ENCODE peak calls at places on chromosomes 13 and 19, in four cellular contexts. F is adrenal gland, K is heart left ventricle, D is transverse colon. X is an unnamed sample.

GRCh38 chr13:67343777-67344176 is 113.6 kb upstream of the PCDH9 start:
- DNase-seq in K (no peak), D (no peak), F (no peak), X (no peak)

GRCh38 chr19:15072930-15073647 is 8.9 kb upstream of the OR1I1 start:
- DNase-seq in K (no peak), F (no peak), D (no peak), X (no peak)

GRCh38 chr13:106348032-106348431 is 187.4 kb downstream of the EFNB2 start:
- DNase-seq in F (no peak), K (no peak), D (no peak), X (no peak)

GRCh38 chr19:49213791-49214190 is 56.2 kb downstream of the TRPM4 start:
- DNase-seq in F (no peak), K (no peak), D (no peak), X (no peak)

GRCh38 chr19:49567722-49568454 is 12.5 kb downstream of the NOSIP start:
- DNase-seq in D (peak), K (no peak), F (no peak), X (no peak)

GRCh38 chr13:48233886-48234488 is 981 bp downstream of the ITM2B start:
- DNase-seq in D (no peak), K (no peak), F (no peak), X (peak)

GRCh38 chr13:66703597-66703996 is 526.5 kb downstream of the PCDH9 start:
- DNase-seq in F (no peak), D (no peak), K (no peak), X (no peak)

GRCh38 chr19:43305642-43306041 is 36.3 kb upstream of the PSG9 start:
- DNase-seq in D (no peak), F (no peak), K (no peak), X (no peak)

GRCh38 chr13:61255035-61255796 is 160.4 kb downstream of the PCDH20 start:
- DNase-seq in K (no peak), F (no peak), D (no peak), X (peak)

GRCh38 chr13:52713894-52714293 is 25.7 kb downstream of the CNMD start:
- DNase-seq in K (peak), F (peak), D (peak), X (no peak)

GRCh38 chr13:24271611-24272451 is 37.5 kb upstream of the C1QTNF9 start:
- DNase-seq in D (peak), K (peak), F (peak), X (peak)

GRCh38 chr13:113935081-113935511 is 38.8 kb downstream of the C13orf46 start:
- DNase-seq in K (peak), F (no peak), D (no peak), X (no peak)

GRCh38 chr13:31625115-31625514 is 114.2 kb upstream of the RXFP2 start:
- DNase-seq in D (no peak), K (no peak), F (no peak), X (no peak)

GRCh38 chr19:14366529-14366928 is 14.7 kb upstream of the ADGRE5 start:
- DNase-seq in K (peak), D (peak), F (peak), X (peak)

GRCh38 chr19:50449236-50449899 is 16.7 kb downstream of the MYBPC2 start:
- DNase-seq in F (no peak), D (no peak), K (no peak), X (no peak)

GRCh38 chr13:23822252-23822824 is 66.9 kb downstream of the MIPEP start:
- DNase-seq in F (no peak), K (no peak), D (no peak), X (no peak)

GRCh38 chr13:21657538-21657937 is 13.3 kb upstream of the FGF9 start:
- DNase-seq in D (no peak), K (no peak), F (no peak), X (peak)

GRCh38 chr19:50065938-50066337 is 40.1 kb downstream of the ZNF473 start:
- DNase-seq in F (no peak), D (no peak), K (no peak), X (no peak)

GRCh38 chr19:55493650-55494171 is 5.5 kb downstream of the SSC5D start:
- DNase-seq in K (no peak), F (no peak), D (no peak), X (no peak)

GRCh38 chr19:51070334-51070886 is 5.5 kb upstream of the KLK13 start:
- DNase-seq in F (no peak), K (no peak), D (no peak), X (no peak)

GRCh38 chr19:1302534-1303239 is 17.0 kb downstream of the EFNA2 start:
- DNase-seq in F (no peak), K (no peak), D (no peak), X (no peak)

GRCh38 chr13:56902276-56902675 is 238.4 kb upstream of the PRR20A start:
- DNase-seq in F (no peak), K (no peak), D (no peak), X (no peak)

GRCh38 chr13:77034883-77035282 is 7.9 kb upstream of the FBXL3 start:
- DNase-seq in F (no peak), K (no peak), D (no peak), X (no peak)

GRCh38 chr19:15680923-15681322 is 8.0 kb downstream of the CYP4F12 start:
- DNase-seq in K (no peak), F (no peak), D (no peak), X (no peak)

GRCh38 chr13:73421310-73421912 is 362.6 kb downstream of the KLF5 start:
- DNase-seq in K (no peak), F (no peak), D (peak), X (no peak)

GRCh38 chr19:43936219-43936618 is 1.1 kb upstream of the ZNF45 start:
- DNase-seq in K (no peak), F (no peak), D (no peak), X (peak)

GRCh38 chr13:37534181-37534580 is 64.4 kb downstream of the POSTN start:
- DNase-seq in F (no peak), K (no peak), D (no peak), X (no peak)

GRCh38 chr19:24166055-24166454 is 79.1 kb downstream of the ZNF254 start:
- DNase-seq in F (no peak), D (no peak), K (no peak), X (no peak)

GRCh38 chr19:3346677-3347353 is 19.6 kb upstream of the NFIC start:
- DNase-seq in F (peak), K (peak), D (peak), X (no peak)

GRCh38 chr19:56966225-56966696 is 125.7 kb upstream of the PEG3 start:
- DNase-seq in D (no peak), K (no peak), F (peak), X (no peak)

DNA sequence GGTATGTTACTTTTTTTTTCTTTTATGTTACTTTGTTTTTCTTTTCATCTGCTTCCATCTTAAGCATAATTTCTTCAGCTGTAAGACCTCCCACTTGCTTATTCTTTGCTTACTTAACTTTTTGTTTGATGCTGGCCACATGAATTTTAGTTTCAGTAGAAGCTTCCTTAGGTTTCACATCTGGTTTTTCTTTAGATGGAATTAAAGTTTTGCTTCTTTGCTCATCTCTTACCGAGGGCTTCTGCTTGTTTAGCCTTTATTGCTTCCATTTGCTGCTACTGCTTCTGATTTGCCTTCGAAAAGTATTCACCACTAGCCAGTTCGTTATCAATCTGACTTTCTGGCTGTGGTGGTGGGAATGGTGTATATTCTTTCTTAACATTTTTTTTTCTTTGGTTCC is 90.9 kb downstream of the GJA3 start:
- DNase-seq in F (no peak), K (no peak), D (no peak), X (no peak)
- TF ChIP-seq POLR2A in F (no peak), K (no peak), D (no peak), X (no peak)

GRCh38 chr13:110229905-110230563 is 76.9 kb downstream of the COL4A1 start:
- DNase-seq in K (no peak), F (no peak), D (no peak), X (no peak)

GRCh38 chr13:110232146-110232545 is 74.8 kb downstream of the COL4A1 start:
- DNase-seq in K (no peak), F (no peak), D (no peak), X (no peak)

GRCh38 chr13:110232756-110233155 is 74.2 kb downstream of the COL4A1 start:
- DNase-seq in K (no peak), F (no peak), D (no peak), X (no peak)

GRCh38 chr13:110230661-110231347 is 76.2 kb downstream of the COL4A1 start:
- DNase-seq in F (no peak), K (no peak), D (no peak), X (no peak)

DNA sequence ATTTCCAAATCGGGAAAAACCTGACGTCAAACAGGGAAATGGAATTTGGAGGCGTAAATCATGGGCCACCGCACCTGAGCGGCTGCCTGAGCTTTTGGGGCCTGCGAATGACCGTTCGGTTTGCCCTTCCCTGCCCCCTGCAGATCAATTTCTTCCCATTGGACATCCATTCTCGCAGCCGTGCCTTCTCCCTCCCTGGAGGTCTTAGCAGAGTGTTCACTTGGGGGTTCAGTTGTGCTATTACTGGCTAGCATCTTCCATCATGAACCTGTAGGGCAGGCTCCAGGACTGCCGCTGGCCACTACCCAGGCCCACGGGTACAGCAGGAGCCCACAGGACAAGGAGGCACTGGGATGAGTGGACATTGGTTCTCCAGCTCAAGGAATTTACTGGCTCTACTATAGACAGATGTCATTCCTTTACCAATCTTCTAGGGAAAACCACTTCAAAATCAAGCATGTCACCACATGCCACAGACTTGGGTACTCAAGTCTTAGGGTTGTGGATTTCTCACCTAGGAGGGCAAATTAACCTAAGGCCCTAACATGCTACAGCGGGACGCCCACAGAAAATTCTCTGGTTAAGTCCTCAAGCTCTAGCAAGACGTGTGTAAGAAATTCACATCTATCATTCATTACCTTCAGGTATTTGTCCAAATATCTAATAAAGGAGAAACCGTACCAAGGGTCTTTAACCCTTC is 75.5 kb downstream of the COL4A1 start:
- DNase-seq in K (no peak), F (no peak), D (no peak), X (no peak)
- TF ChIP-seq POLR2A in K (no peak), F (no peak), D (no peak), X (no peak)

DNA sequence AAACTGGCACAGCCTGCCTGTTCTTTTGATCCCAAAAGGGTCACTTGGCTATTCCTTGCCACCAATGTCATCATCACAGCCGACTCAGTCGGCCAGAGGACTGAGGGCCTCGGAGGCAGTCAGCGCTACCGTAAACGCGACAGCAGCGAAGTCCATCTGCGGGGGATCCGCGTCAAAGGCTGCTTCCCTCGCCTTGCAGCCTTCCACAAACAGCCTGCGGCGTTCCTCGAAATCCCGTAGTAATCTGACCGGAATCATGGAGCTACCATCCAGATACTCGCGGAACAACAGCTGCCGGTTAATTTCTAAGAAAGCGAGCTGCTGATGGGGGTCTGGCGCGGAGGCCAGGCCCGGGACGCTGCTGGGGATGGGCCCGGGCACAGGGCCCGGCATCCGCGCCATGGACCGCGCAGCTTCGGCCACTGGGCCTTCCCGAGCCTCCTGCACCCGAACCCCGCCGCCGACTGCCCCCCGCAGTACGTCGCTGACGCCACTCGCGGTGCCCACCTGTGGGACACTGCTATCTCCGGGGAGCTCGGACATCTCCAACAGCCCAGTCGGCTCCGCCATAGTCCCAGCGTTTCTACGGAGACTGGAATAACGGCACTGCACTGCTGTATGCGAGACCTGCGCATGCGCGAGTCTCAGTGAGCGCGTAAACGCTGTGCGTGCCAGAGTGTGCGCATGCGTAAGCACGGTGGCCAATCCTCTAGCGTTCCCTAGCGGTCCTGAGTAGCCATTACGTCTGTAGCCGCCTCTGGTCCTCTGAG is at the start of gene EID2B:
- DNase-seq in F (peak), D (peak), K (peak), X (peak)
- TF ChIP-seq POLR2A in F (peak), D (peak), K (peak), X (peak)

GRCh38 chr13:41193919-41194824 is at the start of gene KBTBD7:
- DNase-seq in K (peak), D (peak), F (peak), X (peak)
- TF ChIP-seq POLR2A in K (peak), D (peak), F (peak), X (peak)

GRCh38 chr13:109408596-109409382 is 377.6 kb downstream of the IRS2 start:
- DNase-seq in K (no peak), D (no peak), F (no peak), X (no peak)
- TF ChIP-seq POLR2A in K (no peak), D (no peak), F (no peak), X (no peak)

GRCh38 chr13:30037306-30037705 is 186.9 kb upstream of the UBL3 start:
- DNase-seq in K (no peak), D (no peak), F (no peak), X (no peak)
- TF ChIP-seq POLR2A in K (no peak), D (no peak), F (no peak), X (no peak)

DNA sequence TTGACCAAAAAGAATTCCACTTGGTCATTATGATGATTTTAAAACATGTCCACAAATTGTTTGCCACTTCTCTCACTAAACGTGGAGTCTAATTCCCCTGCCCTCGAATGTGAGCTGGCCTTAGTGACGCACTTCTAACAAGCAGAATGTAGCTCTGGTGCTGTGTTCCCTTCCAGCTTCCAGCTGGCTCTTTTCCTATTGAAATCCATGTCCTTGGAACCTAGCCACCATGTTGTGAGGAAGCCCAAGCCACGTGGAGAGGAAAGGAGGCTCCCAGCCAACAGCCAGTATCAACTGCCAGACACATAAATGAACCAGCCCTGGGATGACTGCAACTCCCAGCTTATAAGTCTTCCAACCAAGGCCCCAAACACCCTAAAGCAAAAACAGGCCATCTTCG is 23.6 kb upstream of the CEBPA start:
- DNase-seq in K (no peak), D (peak), F (no peak), X (no peak)
- TF ChIP-seq POLR2A in K (no peak), D (no peak), F (no peak), X (no peak)

GRCh38 chr13:45119990-45120864 is at the start of gene GTF2F2:
- DNase-seq in D (peak), F (peak), K (peak), X (peak)
- TF ChIP-seq POLR2A in D (peak), F (peak), K (peak), X (peak)